ENCODE peak calls at places on chromosomes 4 and X, in eight cellular contexts. U, G, I, C, P, A, B and V are unnamed samples.

GRCh38 chrX:30302957-30303356 is 6.2 kb downstream of the NR0B1 start:
- DNase-seq in U (no peak), G (peak; percentile 5), I (no peak), C (no peak), P (no peak), A (peak; percentile 37), B (no peak), V (no peak)

GRCh38 chrX:3584415-3584996 is 128.9 kb downstream of the PRKX start:
- DNase-seq in U (no peak), G (no peak), I (no peak), C (no peak), P (no peak), A (no peak), B (no peak), V (no peak)

GRCh38 chrX:44971674-44972073 is 98.7 kb downstream of the KDM6A start:
- DNase-seq in U (no peak), G (peak; percentile 59), I (no peak), C (no peak), P (no peak), A (no peak), B (no peak), V (no peak)

GRCh38 chrX:119516157-119516702 is 48.0 kb downstream of the SLC25A5 start:
- DNase-seq in U (no peak), G (peak; percentile 27), I (peak; percentile 69), C (no peak), P (peak; percentile 77), A (peak; percentile 77), B (peak; percentile 78), V (no peak)

GRCh38 chrX:133918326-133918725 is 67.1 kb downstream of the GPC3 start:
- DNase-seq in U (no peak), G (no peak), I (no peak), C (no peak), P (no peak), A (no peak), B (no peak), V (peak; percentile 52)

GRCh38 chrX:39065051-39065871 is 264.0 kb downstream of the MID1IP1 start:
- DNase-seq in U (no peak), G (no peak), I (no peak), C (no peak), P (no peak), A (no peak), B (no peak), V (no peak)

GRCh38 chr4:16730522-16730921 is 167.9 kb downstream of the LDB2 start:
- DNase-seq in U (no peak), G (no peak), I (no peak), C (no peak), P (no peak), A (no peak), B (no peak), V (no peak)

GRCh38 chr4:6386091-6386490 is 86.3 kb downstream of the PPP2R2C start:
- DNase-seq in U (no peak), G (no peak), I (no peak), C (no peak), P (no peak), A (no peak), B (no peak), V (no peak)

GRCh38 chrX:63275127-63275526 is 76.0 kb downstream of the SPIN4 start:
- DNase-seq in U (no peak), G (peak; percentile 25), I (peak; percentile 10), C (no peak), P (peak; percentile 41), A (no peak), B (peak; percentile 6), V (no peak)

GRCh38 chrX:101958139-101958538 is 26.3 kb upstream of the ZMAT1 start:
- DNase-seq in U (no peak), G (no peak), I (peak; percentile 0), C (no peak), P (peak; percentile 10), A (peak; percentile 9), B (no peak), V (no peak)

GRCh38 chr4:866761-867390 is 40.9 kb upstream of the CPLX1 start:
- DNase-seq in U (no peak), G (no peak), I (no peak), C (no peak), P (no peak), A (peak; percentile 3), B (no peak), V (no peak)

GRCh38 chrX:98357146-98357545 is 1473.4 kb downstream of the RPA4 start:
- DNase-seq in U (no peak), G (no peak), I (no peak), C (no peak), P (no peak), A (no peak), B (no peak), V (no peak)

GRCh38 chrX:101655540-101655939 is 4.1 kb downstream of the ARMCX2 start:
- DNase-seq in U (no peak), G (no peak), I (no peak), C (no peak), P (no peak), A (no peak), B (no peak), V (no peak)

GRCh38 chrX:122188751-122189150 is 995.3 kb upstream of the GRIA3 start:
- DNase-seq in U (no peak), G (no peak), I (no peak), C (no peak), P (peak; percentile 16), A (no peak), B (peak; percentile 1), V (no peak)

GRCh38 chrX:38004046-38004445 is 2.3 kb upstream of the SYTL5 start:
- DNase-seq in U (no peak), G (no peak), I (no peak), C (no peak), P (peak; percentile 46), A (no peak), B (peak; percentile 27), V (no peak)

GRCh38 chr4:60013458-60013857 is 1186.7 kb upstream of the ADGRL3 start:
- DNase-seq in U (no peak), G (no peak), I (no peak), C (no peak), P (no peak), A (no peak), B (no peak), V (no peak)

GRCh38 chrX:107851215-107851614 is 25.5 kb downstream of the MID2 start:
- DNase-seq in U (no peak), G (no peak), I (no peak), C (no peak), P (peak; percentile 44), A (no peak), B (peak; percentile 50), V (no peak)

GRCh38 chr4:126874533-126874932 is 758.2 kb upstream of the INTU start:
- DNase-seq in U (no peak), G (no peak), I (no peak), C (no peak), P (no peak), A (no peak), B (no peak), V (no peak)

GRCh38 chr4:94516067-94516466 is 64.3 kb downstream of the PDLIM5 start:
- DNase-seq in U (no peak), G (no peak), I (peak; percentile 95), C (no peak), P (peak; percentile 93), A (peak; percentile 71), B (peak; percentile 71), V (peak; percentile 93)

GRCh38 chr4:128228778-128229457 is 58.7 kb downstream of the PGRMC2 start:
- DNase-seq in U (no peak), G (no peak), I (peak; percentile 62), C (peak; percentile 33), P (peak; percentile 22), A (peak; percentile 38), B (no peak), V (no peak)

GRCh38 chrX:2614911-2615310 is 76.2 kb upstream of the CD99 start:
- DNase-seq in U (no peak), G (no peak), I (peak; percentile 83), C (peak; percentile 73), P (peak; percentile 92), A (peak; percentile 78), B (peak; percentile 91), V (no peak)

GRCh38 chrX:13498220-13498619 is 71.2 kb upstream of the EGFL6 start:
- DNase-seq in U (no peak), G (no peak), I (no peak), C (no peak), P (no peak), A (no peak), B (no peak), V (no peak)

GRCh38 chrX:2628751-2629315 is 62.3 kb upstream of the CD99 start:
- DNase-seq in U (no peak), G (no peak), I (no peak), C (no peak), P (no peak), A (no peak), B (no peak), V (peak; percentile 59)

GRCh38 chr4:113566015-113566795 is 195.3 kb downstream of the CAMK2D start:
- DNase-seq in U (no peak), G (no peak), I (no peak), C (no peak), P (no peak), A (no peak), B (no peak), V (no peak)
- H3K4me3 ChIP-seq in U (no peak overlapping the region), G (no peak overlapping the region), I (no peak overlapping the region), C (no peak overlapping the region), P (no peak overlapping the region), A (no peak overlapping the region), B (no peak overlapping the region), V (no peak overlapping the region)

DNA sequence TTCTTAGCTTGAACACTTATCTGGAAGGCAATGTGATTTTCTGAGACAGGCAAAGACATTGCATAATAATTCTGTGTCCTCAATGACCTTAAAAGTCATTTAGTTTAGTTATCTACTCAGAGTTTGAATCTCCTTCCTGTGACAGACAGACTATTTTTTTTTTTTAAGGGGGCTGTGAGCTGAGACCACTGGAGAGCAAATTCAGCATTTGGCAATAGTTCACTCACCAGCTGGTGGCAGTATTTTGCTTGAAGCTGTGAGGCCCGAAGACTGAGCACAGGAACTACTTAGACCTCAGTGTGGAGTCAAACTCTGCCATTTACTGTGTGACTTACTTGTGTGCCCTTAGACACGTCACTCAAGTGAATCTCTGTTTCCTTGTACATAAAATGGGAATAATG is 22.9 kb upstream of the CPE start:
- DNase-seq in U (no peak), G (peak; percentile 48), I (peak; percentile 20), C (no peak), P (peak; percentile 59), A (peak; percentile 63), B (no peak), V (peak; percentile 42)
- TF ChIP-seq CTCF in U (no peak), G (peak; percentile 69), I (peak; percentile 36), C (peak; percentile 45), P (peak; percentile 58), A (peak; percentile 64), B (peak; percentile 49), V (peak; percentile 82)

DNA sequence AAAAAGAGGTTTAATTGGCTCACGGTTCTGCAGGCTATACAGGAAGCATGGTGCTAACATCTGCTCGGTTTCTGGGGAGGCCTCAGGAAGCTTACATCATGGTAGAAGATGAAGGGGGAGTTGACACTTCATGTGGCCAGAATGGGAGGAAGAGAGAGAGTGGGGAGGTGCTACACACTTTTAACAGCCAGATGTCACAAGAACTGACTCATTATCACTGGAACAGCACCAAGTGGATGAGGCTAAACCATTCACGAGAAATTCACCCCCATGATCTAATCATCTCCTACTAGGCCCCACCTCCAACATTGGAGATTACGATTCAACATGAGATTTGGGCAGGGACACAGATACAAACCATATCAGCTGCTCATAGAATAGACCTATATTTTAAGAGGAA is 255.8 kb downstream of the OPHN1 start:
- DNase-seq in U (no peak), G (no peak), I (peak; percentile 38), C (no peak), P (peak; percentile 69), A (peak; percentile 18), B (peak; percentile 22), V (no peak)
- H3K4me3 ChIP-seq in U (no peak overlapping the region), G (no peak overlapping the region), I (no peak overlapping the region), C (no peak overlapping the region), P (no peak overlapping the region), A (no peak overlapping the region), B (no peak overlapping the region), V (no peak overlapping the region)

GRCh38 chr4:187547281-187547680 is 448.3 kb upstream of the ZFP42 start:
- DNase-seq in U (no peak), G (no peak), I (no peak), C (no peak), P (no peak), A (no peak), B (no peak), V (no peak)
- TF ChIP-seq CTCF in U (no peak), G (no peak), I (no peak), C (no peak), P (no peak), A (no peak), B (no peak), V (no peak)